ENCODE peak calls at places on chromosome 15, in six cellular contexts. N, G, O, K, D and C are unnamed samples.

GRCh38 chr15:90710436-90710835 is 6.7 kb upstream of the BLM start:
- DNase-seq in N (no peak), G (no peak), O (no peak), K (no peak), D (no peak), C (no peak)

GRCh38 chr15:78069052-78069414 is 8.5 kb downstream of the TBC1D2B start:
- DNase-seq in N (no peak), G (no peak), O (peak), K (no peak), D (no peak), C (peak)

GRCh38 chr15:90209591-90209990 is 8.5 kb downstream of the SEMA4B start:
- DNase-seq in N (no peak), G (no peak), O (no peak), K (peak), D (no peak), C (no peak)

GRCh38 chr15:65286069-65286703 is 497 bp downstream of the PARP16 start:
- DNase-seq in N (no peak), G (peak), O (peak), K (no peak), D (no peak), C (peak)

GRCh38 chr15:27582741-27583400 is 516.2 kb downstream of the OCA2 start:
- DNase-seq in N (no peak), G (no peak), O (no peak), K (no peak), D (no peak), C (no peak)

GRCh38 chr15:78951841-78952238 is 7.0 kb upstream of the CTSH start:
- DNase-seq in N (peak), G (peak), O (no peak), K (no peak), D (no peak), C (no peak)

GRCh38 chr15:27358751-27359434 is 387.9 kb downstream of the GABRG3 start:
- DNase-seq in N (no peak), G (peak), O (no peak), K (no peak), D (peak), C (peak)

GRCh38 chr15:85725019-85725418 is 69.7 kb downstream of the KLHL25 start:
- DNase-seq in N (no peak), G (no peak), O (no peak), K (no peak), D (no peak), C (no peak)

GRCh38 chr15:69896606-69897005 is 201.1 kb downstream of the TLE3 start:
- DNase-seq in N (no peak), G (no peak), O (no peak), K (no peak), D (no peak), C (no peak)

DNA sequence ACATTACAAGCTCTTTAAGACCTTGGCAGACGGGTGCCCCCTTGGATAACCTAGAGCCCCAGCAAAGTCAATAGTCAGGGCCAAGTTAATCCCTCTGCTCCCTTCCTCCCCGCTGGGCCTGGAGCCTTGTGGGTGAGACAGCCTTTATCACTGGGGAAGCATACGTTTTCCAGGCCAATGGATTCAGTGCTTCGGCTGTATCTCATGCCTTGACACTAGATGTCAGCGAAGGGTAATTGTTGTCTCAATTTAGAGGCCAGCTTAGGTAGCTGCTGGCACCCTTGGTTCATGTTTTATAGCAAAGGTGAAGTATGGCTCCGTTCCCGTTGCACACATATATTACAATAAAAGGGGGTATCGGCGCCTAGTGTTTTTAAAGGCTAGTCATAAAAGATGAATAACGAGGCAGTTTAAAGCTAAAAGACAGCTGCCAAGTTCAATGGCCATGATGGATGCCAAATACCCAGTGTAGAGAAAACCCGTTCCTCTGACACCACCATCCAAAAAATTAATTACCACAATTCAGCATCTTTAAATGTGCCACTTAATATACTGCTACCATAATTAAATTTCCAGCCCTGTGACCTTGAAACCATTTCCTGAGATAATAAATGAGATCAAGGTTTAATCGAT is 52.3 kb upstream of the BNIP2 start:
- DNase-seq in N (no peak), G (peak), O (no peak), K (no peak), D (no peak), C (peak)
- TF ChIP-seq CTCF in N (peak), G (peak), O (peak), K (peak), D (peak), C (peak)

DNA sequence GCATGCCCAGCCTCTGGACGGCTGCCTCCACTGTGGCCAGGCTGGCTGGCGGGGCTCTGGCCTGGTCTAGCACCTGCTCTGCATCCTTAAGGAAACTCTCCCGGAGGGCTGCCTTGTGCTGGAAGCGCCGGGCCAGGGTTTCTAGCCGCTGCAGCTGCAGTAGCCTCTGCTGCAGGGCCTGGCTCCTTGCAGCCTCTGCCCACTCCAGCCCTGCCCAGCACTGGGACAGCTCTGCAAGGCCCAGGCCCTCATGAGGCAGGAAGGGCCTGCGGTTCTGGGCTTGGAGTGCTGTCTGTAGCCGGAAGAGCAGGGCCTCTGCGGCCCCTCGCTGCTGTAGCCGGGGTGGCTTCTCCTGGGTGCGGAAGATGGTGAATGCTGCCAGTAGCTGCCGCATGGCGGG is 8.0 kb downstream of the SPTBN5 start:
- DNase-seq in N (no peak), G (no peak), O (no peak), K (no peak), D (no peak), C (no peak)
- TF ChIP-seq MYC in N (no peak), G (no peak), O (no peak), K (no peak), D (no peak), C (no peak)

DNA sequence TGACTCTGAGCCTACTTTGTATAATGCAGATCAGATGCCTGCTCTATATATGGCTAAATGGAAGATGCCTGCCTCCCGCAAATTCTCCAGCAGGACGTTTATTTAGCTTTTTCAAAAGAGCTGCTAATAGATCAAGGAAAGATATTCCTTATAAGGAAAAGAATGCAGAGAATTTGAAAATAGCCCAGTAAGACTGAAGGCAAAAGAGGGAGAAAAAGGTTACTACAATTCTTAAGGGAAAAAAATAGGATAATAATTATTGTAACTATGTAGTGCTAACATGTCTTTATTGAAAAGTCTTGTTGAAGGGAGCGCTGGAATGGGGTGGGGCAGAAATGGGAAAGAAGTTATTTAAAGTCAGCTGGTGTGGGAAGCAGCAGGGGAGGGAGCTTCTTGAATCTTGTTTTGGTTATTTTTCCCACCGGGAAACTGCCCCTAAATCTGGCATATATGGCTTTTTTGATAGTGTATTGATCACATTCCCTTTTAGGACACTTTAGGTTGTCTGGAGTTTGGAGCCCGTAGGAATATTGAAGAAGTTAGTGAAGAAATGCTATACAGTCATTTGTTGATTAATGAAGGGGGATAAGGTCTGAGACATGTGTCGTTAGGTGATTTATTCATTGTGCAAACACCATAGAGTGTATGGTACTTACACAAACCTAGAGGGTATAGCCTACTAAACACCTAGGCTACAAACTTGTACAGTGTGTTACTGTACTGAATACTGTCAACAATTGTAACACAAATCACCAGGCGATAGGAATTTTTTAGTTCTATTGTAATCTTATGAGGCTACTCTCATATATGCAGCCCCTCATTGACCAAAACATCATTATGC is 3.1 kb downstream of the TPM1 start:
- DNase-seq in N (no peak), G (no peak), O (peak), K (no peak), D (no peak), C (no peak)
- H3K4me3 ChIP-seq in N (peak), G (no peak), O (peak), K (no peak), D (no peak), C (no peak)

GRCh38 chr15:76333720-76334437 is 2.7 kb upstream of the ISL2 start:
- DNase-seq in N (peak), G (peak), O (no peak), K (no peak), D (no peak), C (peak)
- TF ChIP-seq CTCF in N (peak), G (peak), O (peak), K (peak), D (peak), C (peak)

DNA sequence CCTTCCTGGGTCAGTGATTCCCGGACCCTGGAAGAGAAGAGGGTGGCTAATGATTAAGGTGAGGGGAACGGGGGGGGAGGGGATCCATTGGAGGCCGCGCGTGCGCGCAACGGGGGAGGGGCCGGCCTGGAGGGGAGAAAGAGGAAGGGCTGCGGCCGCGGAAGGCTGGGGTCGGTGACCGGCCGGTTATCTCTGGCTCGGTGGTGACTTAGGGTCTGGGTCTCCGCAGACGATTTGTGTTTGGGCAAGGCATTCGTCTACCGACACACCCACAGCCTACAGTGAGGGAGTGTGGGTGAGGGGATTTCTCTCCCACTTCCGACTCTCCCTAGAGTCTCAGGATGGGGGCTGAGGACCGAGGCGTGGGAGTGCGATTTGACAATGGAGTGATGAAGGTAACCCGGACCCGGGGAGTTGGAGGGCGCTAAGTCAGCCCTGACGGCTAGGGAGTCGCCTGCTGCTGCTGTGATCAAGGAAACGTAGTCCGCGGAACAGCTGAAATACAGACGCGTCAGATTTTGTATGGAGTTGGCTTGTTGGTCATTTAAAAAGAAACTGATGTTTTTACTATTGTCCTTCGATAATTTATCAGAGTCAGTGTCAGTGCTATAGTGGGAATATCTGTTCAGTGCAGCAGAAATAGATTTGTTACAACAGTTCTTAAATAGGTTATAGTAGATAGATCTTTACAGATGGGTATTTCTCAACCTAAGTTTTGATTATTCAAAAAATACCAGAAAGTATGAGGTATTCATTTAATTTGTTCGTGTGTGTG is 735 bp downstream of the RNF111 start:
- DNase-seq in N (peak), G (peak), O (peak), K (no peak), D (peak), C (peak)
- TF ChIP-seq MYC in N (peak), G (peak), O (no peak), K (no peak), D (no peak), C (peak)

DNA sequence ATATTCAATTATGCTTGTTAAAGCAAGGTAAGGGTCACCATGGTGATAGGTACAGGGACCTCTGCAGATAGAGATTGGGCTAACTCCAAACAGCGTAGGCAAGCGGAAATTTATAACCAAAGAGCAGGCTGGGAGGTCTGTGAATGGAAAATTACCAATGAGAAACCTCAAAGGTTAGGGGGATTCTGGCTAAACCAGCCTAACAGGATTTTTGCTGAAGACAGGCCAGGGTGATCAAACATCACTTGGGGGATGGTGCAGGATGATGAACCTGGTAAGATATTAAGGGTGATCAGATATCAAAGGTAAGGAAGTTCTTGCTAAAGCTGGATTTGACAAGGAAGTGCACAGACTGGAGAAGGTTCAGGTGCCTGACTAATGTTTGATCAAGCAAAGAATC is 35.3 kb upstream of the SNRPN start:
- DNase-seq in N (no peak), G (no peak), O (no peak), K (no peak), D (no peak), C (no peak)
- H3K4me3 ChIP-seq in N (no peak), G (no peak), O (no peak), K (no peak), D (no peak), C (no peak)

GRCh38 chr15:58016776-58017175 is 48.7 kb downstream of the ALDH1A2 start:
- DNase-seq in N (no peak), G (no peak), O (no peak), K (no peak), D (no peak), C (no peak)

GRCh38 chr15:58014040-58014439 is 51.5 kb downstream of the ALDH1A2 start:
- DNase-seq in N (no peak), G (no peak), O (no peak), K (no peak), D (peak), C (no peak)

GRCh38 chr15:58015565-58015964 is 49.9 kb downstream of the ALDH1A2 start:
- DNase-seq in N (no peak), G (no peak), O (peak), K (no peak), D (no peak), C (no peak)

GRCh38 chr15:58017869-58018268 is 47.6 kb downstream of the ALDH1A2 start:
- DNase-seq in N (no peak), G (no peak), O (no peak), K (no peak), D (no peak), C (no peak)

DNA sequence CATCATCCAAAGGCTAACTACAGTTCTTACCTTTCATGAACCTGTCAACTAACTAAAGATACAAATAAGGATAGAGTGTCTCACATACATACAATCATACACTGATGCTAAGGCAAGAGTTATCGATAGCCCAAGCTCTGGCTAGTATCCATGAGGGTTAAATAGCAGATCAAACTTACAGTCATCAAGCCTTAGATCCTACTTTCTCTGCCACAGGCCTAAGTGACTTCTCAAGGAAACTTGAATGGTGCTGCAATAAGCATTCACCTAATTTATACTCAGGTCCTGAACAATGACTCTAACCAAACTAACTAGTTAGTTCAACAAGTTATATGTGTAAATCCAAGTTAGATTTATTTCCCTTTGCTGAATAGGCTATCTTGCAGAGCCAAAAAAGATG is 51.0 kb downstream of the ALDH1A2 start:
- DNase-seq in N (no peak), G (no peak), O (no peak), K (no peak), D (no peak), C (no peak)
- TF ChIP-seq CTCF in N (no peak), G (no peak), O (no peak), K (no peak), D (no peak), C (no peak)

DNA sequence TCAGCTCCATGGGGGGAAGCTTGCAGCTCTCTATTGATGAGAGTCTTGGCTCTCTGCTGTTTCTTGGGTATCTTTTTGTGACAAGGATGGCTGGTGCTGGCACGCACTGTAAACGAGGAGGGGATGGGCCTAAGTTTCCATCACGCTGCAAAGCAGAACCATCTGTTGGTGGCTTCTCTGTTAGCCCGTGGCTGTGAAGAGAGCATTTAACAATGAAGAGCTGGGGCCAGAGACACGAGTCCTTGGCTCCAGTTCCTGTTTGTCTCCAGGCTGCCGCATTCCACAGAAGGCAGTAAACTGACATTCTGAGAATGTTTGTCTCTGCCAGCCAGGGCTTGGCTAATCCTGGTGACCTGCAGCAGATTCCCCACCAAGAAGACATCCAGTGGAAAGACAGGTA is 130.7 kb downstream of the ASB7 start:
- DNase-seq in N (no peak), G (no peak), O (no peak), K (no peak), D (no peak), C (no peak)
- TF ChIP-seq MYC in N (no peak), G (no peak), O (no peak), K (no peak), D (no peak), C (no peak)

GRCh38 chr15:41836072-41836471 is 2.6 kb upstream of the PLA2G4B start:
- DNase-seq in N (no peak), G (no peak), O (no peak), K (no peak), D (no peak), C (peak)
- H3K4me3 ChIP-seq in N (no peak), G (no peak), O (no peak), K (no peak), D (no peak), C (no peak)

GRCh38 chr15:60962087-60962486 is 267.0 kb downstream of the RORA start:
- DNase-seq in N (no peak), G (no peak), O (peak), K (no peak), D (no peak), C (no peak)

GRCh38 chr15:60963557-60963956 is 265.5 kb downstream of the RORA start:
- DNase-seq in N (no peak), G (no peak), O (no peak), K (no peak), D (no peak), C (no peak)

GRCh38 chr15:60966316-60966715 is 262.8 kb downstream of the RORA start:
- DNase-seq in N (no peak), G (no peak), O (no peak), K (no peak), D (no peak), C (no peak)

GRCh38 chr15:60966746-60967145 is 262.4 kb downstream of the RORA start:
- DNase-seq in N (no peak), G (no peak), O (no peak), K (no peak), D (no peak), C (no peak)

DNA sequence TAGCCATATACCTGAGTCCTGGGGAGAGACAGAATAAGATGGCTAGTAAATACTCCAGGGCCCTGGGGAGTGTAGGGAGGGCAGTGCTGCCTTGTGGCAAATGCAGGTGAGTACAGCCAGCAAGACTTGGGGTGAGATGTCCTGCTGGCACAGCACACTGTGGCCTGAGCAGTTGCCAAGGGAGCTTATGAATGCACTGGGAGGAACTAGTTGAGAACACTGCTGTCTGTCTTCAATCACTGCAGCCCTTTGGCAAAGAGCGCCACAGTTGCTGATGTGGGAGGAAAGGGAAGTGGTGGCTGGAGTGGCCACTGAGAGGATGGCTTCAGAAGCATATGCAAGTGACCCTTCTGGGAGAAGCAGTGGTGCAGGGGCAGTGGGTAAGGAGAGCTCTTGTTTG is 264.6 kb downstream of the RORA start:
- DNase-seq in N (no peak), G (no peak), O (no peak), K (no peak), D (no peak), C (no peak)
- TF ChIP-seq CTCF in N (no peak), G (peak), O (no peak), K (no peak), D (peak), C (peak)